ENCODE peak calls at places on chromosomes 4 and X, in seven cellular contexts. Q is DMS153; L is NCI-H1930; P is activated T-helper 1 cell treated with anti-CD3 and anti-CD28 coated beads, Interleukin-12 subunit alpha, Interleukin-12 subunit beta, Interleukin-2, Interleukin-4 antibody, amounts not matched to agents 30 ng/mL and 10 ng/mL and 1 ng/mL, durations not matched to agents 14 hours and 24 hours and 36 hours; T is GM12891; C is T follicular helper cell; J is skeletal muscle cell. O is an unnamed sample.

GRCh38 chr4:42133006-42133405 is 19.4 kb downstream of the BEND4 start:
- DNase-seq in Q (no peak), L (no peak), P (no peak), T (no peak), C (no peak), J (no peak), O (no peak)

GRCh38 chr4:78213218-78213617 is 156.1 kb downstream of the FRAS1 start:
- DNase-seq in Q (peak; percentile 77), L (no peak), P (no peak), T (no peak), C (no peak), J (no peak), O (no peak)

GRCh38 chr4:151629097-151629783 is 131.6 kb downstream of the GATB start:
- DNase-seq in Q (no peak), L (no peak), P (no peak), T (no peak), C (no peak), J (no peak), O (no peak)

GRCh38 chr4:185112104-185112503 is 31.0 kb upstream of the SLC25A4 start:
- DNase-seq in Q (no peak), L (no peak), P (no peak), T (no peak), C (no peak), J (peak; percentile 88), O (peak; percentile 92)

GRCh38 chr4:2814627-2815026 is 21.7 kb downstream of the SH3BP2 start:
- DNase-seq in Q (no peak), L (no peak), P (no peak), T (no peak), C (no peak), J (no peak), O (no peak)

GRCh38 chr4:57109847-57110634 is at the start of gene IGFBP7:
- DNase-seq in Q (no peak), L (no peak), P (no peak), T (peak; percentile 40), C (no peak), J (no peak), O (peak; percentile 76)

GRCh38 chr4:61583696-61584095 is 383.6 kb downstream of the ADGRL3 start:
- DNase-seq in Q (no peak), L (no peak), P (no peak), T (no peak), C (no peak), J (no peak), O (peak; percentile 84)

GRCh38 chrX:30224541-30224940 is 5.9 kb upstream of the MAGEB3 start:
- DNase-seq in Q (no peak), L (no peak), P (no peak), T (no peak), C (no peak), J (no peak), O (no peak)

GRCh38 chr4:17544205-17544604 is 29.2 kb downstream of the CLRN2 start:
- DNase-seq in Q (peak; percentile 81), L (peak; percentile 58), P (no peak), T (no peak), C (no peak), J (no peak), O (no peak)

GRCh38 chrX:71253253-71254091 is 468 bp downstream of the ZMYM3 start:
- DNase-seq in Q (no peak), L (peak; percentile 0), P (no peak), T (no peak), C (no peak), J (no peak), O (peak; percentile 56)

GRCh38 chr4:14636563-14636962 is 365.7 kb upstream of the CPEB2 start:
- DNase-seq in Q (no peak), L (no peak), P (no peak), T (no peak), C (no peak), J (no peak), O (no peak)

GRCh38 chr4:90616711-90617110 is 489.5 kb downstream of the CCSER1 start:
- DNase-seq in Q (no peak), L (no peak), P (no peak), T (no peak), C (no peak), J (no peak), O (no peak)

GRCh38 chr4:123741906-123742305 is 345.3 kb downstream of the SPRY1 start:
- DNase-seq in Q (no peak), L (no peak), P (no peak), T (no peak), C (no peak), J (no peak), O (peak; percentile 31)

GRCh38 chr4:102620697-102621497 is 119.7 kb downstream of the NFKB1 start:
- DNase-seq in Q (peak; percentile 65), L (peak; percentile 7), P (no peak), T (no peak), C (no peak), J (no peak), O (peak; percentile 93)

GRCh38 chrX:44082829-44083228 is 109.6 kb upstream of the NDP start:
- DNase-seq in Q (no peak), L (no peak), P (no peak), T (no peak), C (no peak), J (no peak), O (no peak)

GRCh38 chr4:181650033-181650825 is 593.0 kb upstream of the TENM3 start:
- DNase-seq in Q (no peak), L (no peak), P (no peak), T (no peak), C (no peak), J (no peak), O (peak; percentile 23)

GRCh38 chr4:51866835-51867234 is 23.9 kb downstream of the DCUN1D4 start:
- DNase-seq in Q (no peak), L (no peak), P (no peak), T (no peak), C (no peak), J (no peak), O (no peak)

GRCh38 chrX:129115104-129115503 is 408.2 kb downstream of the SMARCA1 start:
- DNase-seq in Q (peak; percentile 42), L (peak; percentile 15), P (no peak), T (peak; percentile 1), C (no peak), J (no peak), O (peak; percentile 16)

GRCh38 chr4:6372649-6373525 is 99.5 kb downstream of the PPP2R2C start:
- DNase-seq in Q (peak; percentile 18), L (peak; percentile 9), P (peak; percentile 14), T (peak; percentile 72), C (no peak), J (no peak), O (peak; percentile 36)

GRCh38 chr4:60485279-60485678 is 714.8 kb upstream of the ADGRL3 start:
- DNase-seq in Q (no peak), L (no peak), P (no peak), T (no peak), C (no peak), J (no peak), O (peak; percentile 9)

GRCh38 chrX:19549838-19550237 is 34.5 kb upstream of the MAP3K15 start:
- DNase-seq in Q (no peak), L (no peak), P (no peak), T (no peak), C (no peak), J (no peak), O (no peak)

GRCh38 chr4:156154978-156155377 is 201.3 kb upstream of the CTSO start:
- DNase-seq in Q (no peak), L (no peak), P (no peak), T (no peak), C (no peak), J (no peak), O (no peak)

GRCh38 chr4:185232370-185232769 is 23.0 kb downstream of the SNX25 start:
- DNase-seq in Q (no peak), L (no peak), P (no peak), T (no peak), C (no peak), J (no peak), O (peak; percentile 19)